ENCODE peak calls at places on chromosomes 3 and 15, in seven cellular contexts. B, X, Q, N, Y, R and L are unnamed samples.

GRCh38 chr3:55690746-55691540 is 203.8 kb upstream of the WNT5A start:
- DNase-seq in N (no peak), B (no peak), Q (no peak), Y (no peak), X (no peak), R (no peak), L (no peak)

GRCh38 chr3:48157215-48157840 is 30.9 kb downstream of the CDC25A start:
- DNase-seq in N (no peak), Q (peak; percentile 22), B (no peak), R (no peak), X (no peak), Y (no peak), L (no peak)

GRCh38 chr3:125062904-125063618 is 7.3 kb upstream of the HEG1 start:
- DNase-seq in B (peak; percentile 99), Q (peak; percentile 79), X (peak; percentile 73), R (no peak), N (no peak), Y (no peak), L (peak; percentile 87)

GRCh38 chr3:73603771-73604171 is 21.0 kb downstream of the PDZRN3 start:
- DNase-seq in B (peak; percentile 55), Y (no peak), Q (no peak), N (no peak), R (no peak), X (peak; percentile 65), L (peak; percentile 88)

GRCh38 chr3:150610785-150611184 is 7.7 kb downstream of the SELENOT start:
- DNase-seq in Q (no peak), N (no peak), B (no peak), X (no peak), R (no peak), Y (no peak), L (peak; percentile 40)

GRCh38 chr3:180290300-180290699 is 253.6 kb upstream of the PEX5L start:
- DNase-seq in B (no peak), X (no peak), Y (no peak), Q (no peak), R (no peak), N (no peak), L (no peak)

GRCh38 chr3:52518723-52519444 is 14.8 kb downstream of the NT5DC2 start:
- DNase-seq in R (no peak), Q (peak; percentile 22), B (no peak), Y (no peak), X (no peak), N (no peak), L (no peak)

GRCh38 chr15:48806151-48806550 is 4.7 kb downstream of the CEP152 start:
- DNase-seq in Q (no peak), Y (no peak), B (no peak), N (no peak), X (no peak), R (no peak), L (peak; percentile 46)

GRCh38 chr3:183253364-183253960 is 409 bp downstream of the B3GNT5 start:
- DNase-seq in N (no peak), X (no peak), B (no peak), R (peak; percentile 9), Q (peak; percentile 28), Y (peak; percentile 53), L (peak; percentile 67)

GRCh38 chr15:57406040-57406772 is 29.9 kb downstream of the CGNL1 start:
- DNase-seq in Q (no peak), B (no peak), N (no peak), X (no peak), Y (no peak), R (no peak), L (peak; percentile 15)

GRCh38 chr3:48402281-48402732 is 27.6 kb downstream of the PLXNB1 start:
- DNase-seq in N (peak; percentile 2), Q (no peak), X (peak; percentile 64), B (peak; percentile 85), R (no peak), Y (no peak), L (peak; percentile 94)

GRCh38 chr3:5021571-5022092 is 42.4 kb downstream of the BHLHE40 start:
- DNase-seq in N (peak; percentile 57), R (no peak), B (peak; percentile 41), Q (peak; percentile 80), Y (no peak), X (peak; percentile 33), L (peak; percentile 87)

GRCh38 chr3:123094914-123095313 is 28.1 kb downstream of the PDIA5 start:
- DNase-seq in Q (no peak), X (no peak), R (no peak), Y (no peak), B (no peak), N (no peak), L (no peak)

GRCh38 chr3:194952882-194953281 is 267.2 kb downstream of the FAM43A start:
- DNase-seq in R (no peak), Q (no peak), N (no peak), X (no peak), Y (no peak), B (no peak), L (no peak)

GRCh38 chr3:14283821-14284438 is 105.3 kb downstream of the LSM3 start:
- DNase-seq in B (no peak), N (no peak), X (no peak), R (no peak), Y (no peak), Q (no peak), L (peak; percentile 16)

GRCh38 chr3:16400143-16400935 is 113.2 kb downstream of the RFTN1 start:
- DNase-seq in X (no peak), Q (no peak), Y (no peak), N (no peak), B (no peak), R (no peak), L (no peak)

GRCh38 chr15:32867313-32867626 is 149.5 kb downstream of the GREM1 start:
- DNase-seq in N (peak; percentile 42), Q (peak; percentile 93), X (no peak), Y (no peak), R (no peak), B (peak; percentile 65), L (peak; percentile 93)

GRCh38 chr15:59999064-59999377 is 5.1 kb upstream of the FOXB1 start:
- DNase-seq in R (no peak), B (no peak), Q (no peak), Y (peak; percentile 35), X (no peak), N (no peak), L (no peak)

GRCh38 chr3:130961458-130961857 is 65.2 kb downstream of the ASTE1 start:
- DNase-seq in X (no peak), Q (no peak), N (no peak), Y (no peak), B (no peak), R (no peak), L (no peak)

GRCh38 chr3:106208979-106209378 is 340.2 kb upstream of the CBLB start:
- DNase-seq in R (no peak), N (peak; percentile 41), X (no peak), Q (peak; percentile 45), B (no peak), Y (no peak), L (peak; percentile 57)

GRCh38 chr3:24956613-24957012 is 462.0 kb upstream of the THRB start:
- DNase-seq in N (no peak), B (no peak), Q (no peak), R (no peak), X (no peak), Y (no peak), L (no peak)

GRCh38 chr3:192879346-192880031 is 38.2 kb downstream of the MB21D2 start:
- DNase-seq in Q (peak; percentile 87), B (peak; percentile 97), R (no peak), Y (no peak), N (peak; percentile 84), X (peak; percentile 80), L (peak; percentile 87)

GRCh38 chr15:46768287-46768686 is 949.0 kb upstream of the SEMA6D start:
- DNase-seq in Q (no peak), N (no peak), Y (no peak), X (no peak), B (no peak), R (no peak), L (no peak)

GRCh38 chr15:75551076-75551475 is 28.0 kb downstream of the PTPN9 start:
- DNase-seq in N (no peak), Y (no peak), Q (no peak), X (no peak), B (no peak), R (no peak), L (no peak)

GRCh38 chr3:178964551-178964950 is 107.1 kb downstream of the ZMAT3 start:
- DNase-seq in Y (no peak), N (no peak), R (no peak), B (no peak), X (no peak), Q (no peak), L (no peak)

GRCh38 chr3:46552538-46552937 is 13.6 kb downstream of the LRRC2 start:
- DNase-seq in Q (no peak), B (no peak), X (no peak), Y (no peak), R (no peak), N (no peak), L (no peak)

GRCh38 chr3:16417945-16418739 is 95.4 kb downstream of the RFTN1 start:
- DNase-seq in R (no peak), N (no peak), Q (no peak), Y (no peak), B (no peak), X (no peak), L (no peak)

GRCh38 chr3:9767418-9767817 is 2.3 kb downstream of the CAMK1 start:
- DNase-seq in R (no peak), Y (no peak), B (no peak), N (no peak), Q (no peak), X (no peak), L (no peak)

GRCh38 chr3:23653647-23654525 is 151.9 kb upstream of the UBE2E1 start:
- DNase-seq in Q (no peak), B (no peak), R (no peak), X (no peak), Y (no peak), N (no peak), L (no peak)

GRCh38 chr3:77816470-77816869 is 776.6 kb downstream of the ROBO2 start:
- DNase-seq in Q (no peak), R (no peak), N (no peak), Y (no peak), X (no peak), B (no peak), L (no peak)

GRCh38 chr15:63052961-63053698 is 10.6 kb downstream of the TPM1 start:
- DNase-seq in Q (peak; percentile 68), N (peak; percentile 2), Y (no peak), B (no peak), R (no peak), X (no peak), L (peak; percentile 60)

GRCh38 chr3:184513276-184514150 is 48.1 kb upstream of the EPHB3 start:
- DNase-seq in Y (peak; percentile 78), Q (peak; percentile 55), X (peak; percentile 21), R (peak; percentile 79), B (no peak), N (peak; percentile 66), L (peak; percentile 73)